ENCODE peak calls at places on chromosome 20, in seven cellular contexts. One of them, this sample, is unnamed.
A peak's percentile ranks its signal among the peaks of the same experiment; 100 is the strongest.

GRCh38 chr20:18394363-18394762 is 72.5 kb downstream of the DZANK1 start:
- DNase-seq in KG1: no peak
- DNase-seq in naive thymus-derived CD4-positive, alpha-beta T cell: no peak
- DNase-seq in iPS-NIHi11: peak; percentile 62
- DNase-seq in pancreas: no peak
- DNase-seq in fibroblast of the conjunctiva: no peak
- DNase-seq in iris pigment epithelial cell: no peak
- DNase-seq in this sample: no peak

GRCh38 chr20:31606928-31607639 is 2.0 kb downstream of the ID1 start:
- DNase-seq in naive thymus-derived CD4-positive, alpha-beta T cell: no peak
- DNase-seq in pancreas: no peak
- DNase-seq in fibroblast of the conjunctiva: peak; percentile 73
- DNase-seq in iPS-NIHi11: no peak
- DNase-seq in iris pigment epithelial cell: peak; percentile 79
- DNase-seq in KG1: no peak
- DNase-seq in this sample: no peak

GRCh38 chr20:20480689-20481088 is 112.8 kb downstream of the INSM1 start:
- DNase-seq in KG1: no peak
- DNase-seq in iPS-NIHi11: no peak
- DNase-seq in iris pigment epithelial cell: peak; percentile 94
- DNase-seq in naive thymus-derived CD4-positive, alpha-beta T cell: no peak
- DNase-seq in pancreas: no peak
- DNase-seq in fibroblast of the conjunctiva: peak; percentile 81
- DNase-seq in this sample: no peak

GRCh38 chr20:11556410-11556809 is 361.3 kb upstream of the BTBD3 start:
- DNase-seq in iris pigment epithelial cell: no peak
- DNase-seq in pancreas: no peak
- DNase-seq in KG1: no peak
- DNase-seq in fibroblast of the conjunctiva: no peak
- DNase-seq in naive thymus-derived CD4-positive, alpha-beta T cell: no peak
- DNase-seq in iPS-NIHi11: no peak
- DNase-seq in this sample: no peak

GRCh38 chr20:58634818-58635665 is 16.0 kb upstream of the STX16 start:
- DNase-seq in iris pigment epithelial cell: no peak
- DNase-seq in fibroblast of the conjunctiva: no peak
- DNase-seq in iPS-NIHi11: no peak
- DNase-seq in naive thymus-derived CD4-positive, alpha-beta T cell: no peak
- DNase-seq in pancreas: no peak
- DNase-seq in KG1: no peak
- DNase-seq in this sample: no peak

GRCh38 chr20:48180039-48180438 is 394.8 kb upstream of the SULF2 start:
- DNase-seq in KG1: no peak
- DNase-seq in naive thymus-derived CD4-positive, alpha-beta T cell: no peak
- DNase-seq in iPS-NIHi11: no peak
- DNase-seq in pancreas: no peak
- DNase-seq in iris pigment epithelial cell: peak; percentile 71
- DNase-seq in fibroblast of the conjunctiva: no peak
- DNase-seq in this sample: no peak

GRCh38 chr20:62356948-62357667 is 10.0 kb downstream of the LAMA5 start:
- DNase-seq in fibroblast of the conjunctiva: no peak
- DNase-seq in pancreas: peak; percentile 70
- DNase-seq in naive thymus-derived CD4-positive, alpha-beta T cell: no peak
- DNase-seq in KG1: no peak
- DNase-seq in iris pigment epithelial cell: peak; percentile 77
- DNase-seq in iPS-NIHi11: no peak
- DNase-seq in this sample: no peak

GRCh38 chr20:7817286-7817685 is 123.0 kb downstream of the HAO1 start:
- DNase-seq in pancreas: no peak
- DNase-seq in iris pigment epithelial cell: no peak
- DNase-seq in naive thymus-derived CD4-positive, alpha-beta T cell: no peak
- DNase-seq in fibroblast of the conjunctiva: no peak
- DNase-seq in iPS-NIHi11: no peak
- DNase-seq in KG1: no peak
- DNase-seq in this sample: no peak

GRCh38 chr20:40506567-40506966 is 182.5 kb downstream of the MAFB start:
- DNase-seq in naive thymus-derived CD4-positive, alpha-beta T cell: no peak
- DNase-seq in fibroblast of the conjunctiva: peak; percentile 95
- DNase-seq in iPS-NIHi11: peak; percentile 30
- DNase-seq in KG1: peak; percentile 46
- DNase-seq in iris pigment epithelial cell: peak; percentile 98
- DNase-seq in pancreas: peak; percentile 25
- DNase-seq in this sample: peak; percentile 85

GRCh38 chr20:56392282-56393132 is at the start of gene CSTF1:
- DNase-seq in KG1: peak; percentile 98
- DNase-seq in fibroblast of the conjunctiva: peak; percentile 100
- DNase-seq in naive thymus-derived CD4-positive, alpha-beta T cell: peak; percentile 99
- DNase-seq in pancreas: peak; percentile 99
- DNase-seq in iPS-NIHi11: peak; percentile 100
- DNase-seq in iris pigment epithelial cell: peak; percentile 100
- DNase-seq in this sample: peak; percentile 97

GRCh38 chr20:9705722-9706476 is 133.0 kb downstream of the PAK5 start:
- DNase-seq in fibroblast of the conjunctiva: no peak
- DNase-seq in KG1: no peak
- DNase-seq in iPS-NIHi11: no peak
- DNase-seq in iris pigment epithelial cell: no peak
- DNase-seq in pancreas: no peak
- DNase-seq in naive thymus-derived CD4-positive, alpha-beta T cell: no peak
- DNase-seq in this sample: no peak

GRCh38 chr20:44089987-44090674 is 96.9 kb downstream of the JPH2 start:
- DNase-seq in KG1: no peak
- DNase-seq in fibroblast of the conjunctiva: peak; percentile 33
- DNase-seq in pancreas: peak; percentile 44
- DNase-seq in naive thymus-derived CD4-positive, alpha-beta T cell: no peak
- DNase-seq in iPS-NIHi11: peak; percentile 53
- DNase-seq in iris pigment epithelial cell: peak; percentile 85
- DNase-seq in this sample: no peak

GRCh38 chr20:25223179-25223661 is 24.7 kb upstream of the PYGB start:
- DNase-seq in naive thymus-derived CD4-positive, alpha-beta T cell: no peak
- DNase-seq in iris pigment epithelial cell: peak; percentile 98
- DNase-seq in KG1: no peak
- DNase-seq in fibroblast of the conjunctiva: no peak
- DNase-seq in pancreas: no peak
- DNase-seq in iPS-NIHi11: peak; percentile 73
- DNase-seq in this sample: peak; percentile 27

GRCh38 chr20:58078741-58079522 is 149.5 kb downstream of the ANKRD60 start:
- DNase-seq in KG1: no peak
- DNase-seq in pancreas: no peak
- DNase-seq in naive thymus-derived CD4-positive, alpha-beta T cell: no peak
- DNase-seq in fibroblast of the conjunctiva: no peak
- DNase-seq in iPS-NIHi11: no peak
- DNase-seq in iris pigment epithelial cell: peak; percentile 41
- DNase-seq in this sample: no peak

GRCh38 chr20:38278150-38278549 is 17.6 kb upstream of the KIAA1755 start:
- DNase-seq in fibroblast of the conjunctiva: no peak
- DNase-seq in naive thymus-derived CD4-positive, alpha-beta T cell: no peak
- DNase-seq in KG1: no peak
- DNase-seq in iris pigment epithelial cell: peak; percentile 89
- DNase-seq in pancreas: no peak
- DNase-seq in iPS-NIHi11: no peak
- DNase-seq in this sample: no peak

GRCh38 chr20:59055302-59055701 is 12.7 kb upstream of the PRELID3B start:
- DNase-seq in pancreas: no peak
- DNase-seq in fibroblast of the conjunctiva: no peak
- DNase-seq in iPS-NIHi11: no peak
- DNase-seq in naive thymus-derived CD4-positive, alpha-beta T cell: peak; percentile 11
- DNase-seq in KG1: no peak
- DNase-seq in iris pigment epithelial cell: peak; percentile 38
- DNase-seq in this sample: no peak

GRCh38 chr20:47684306-47685080 is 100.8 kb downstream of the SULF2 start:
- DNase-seq in KG1: no peak
- DNase-seq in iPS-NIHi11: no peak
- DNase-seq in naive thymus-derived CD4-positive, alpha-beta T cell: no peak
- DNase-seq in iris pigment epithelial cell: no peak
- DNase-seq in fibroblast of the conjunctiva: no peak
- DNase-seq in pancreas: no peak
- DNase-seq in this sample: no peak

GRCh38 chr20:24382330-24382729 is 87.1 kb upstream of the SYNDIG1 start:
- DNase-seq in pancreas: no peak
- DNase-seq in KG1: no peak
- DNase-seq in fibroblast of the conjunctiva: no peak
- DNase-seq in iris pigment epithelial cell: no peak
- DNase-seq in iPS-NIHi11: no peak
- DNase-seq in naive thymus-derived CD4-positive, alpha-beta T cell: no peak
- DNase-seq in this sample: no peak

GRCh38 chr20:20373046-20373706 is 5.3 kb downstream of the INSM1 start:
- DNase-seq in pancreas: no peak
- DNase-seq in iPS-NIHi11: no peak
- DNase-seq in iris pigment epithelial cell: no peak
- DNase-seq in naive thymus-derived CD4-positive, alpha-beta T cell: no peak
- DNase-seq in KG1: no peak
- DNase-seq in fibroblast of the conjunctiva: no peak
- DNase-seq in this sample: no peak

GRCh38 chr20:44909872-44910689 is at the start of gene PABPC1L:
- DNase-seq in naive thymus-derived CD4-positive, alpha-beta T cell: peak; percentile 70
- DNase-seq in iris pigment epithelial cell: peak; percentile 81
- DNase-seq in iPS-NIHi11: peak; percentile 95
- DNase-seq in fibroblast of the conjunctiva: peak; percentile 17
- DNase-seq in pancreas: peak; percentile 82
- DNase-seq in KG1: peak; percentile 64
- DNase-seq in this sample: no peak

GRCh38 chr20:36439040-36439730 is 102.1 kb upstream of the MYL9 start:
- DNase-seq in naive thymus-derived CD4-positive, alpha-beta T cell: peak; percentile 44
- DNase-seq in iris pigment epithelial cell: peak; percentile 34
- DNase-seq in pancreas: peak; percentile 66
- DNase-seq in KG1: no peak
- DNase-seq in fibroblast of the conjunctiva: peak; percentile 33
- DNase-seq in iPS-NIHi11: peak; percentile 86
- DNase-seq in this sample: no peak

GRCh38 chr20:47521059-47521808 is 19.5 kb downstream of the NCOA3 start:
- DNase-seq in pancreas: no peak
- DNase-seq in naive thymus-derived CD4-positive, alpha-beta T cell: no peak
- DNase-seq in KG1: no peak
- DNase-seq in iris pigment epithelial cell: no peak
- DNase-seq in fibroblast of the conjunctiva: no peak
- DNase-seq in iPS-NIHi11: no peak
- DNase-seq in this sample: no peak

GRCh38 chr20:41180599-41181333 is 43.4 kb downstream of the PLCG1 start:
- DNase-seq in fibroblast of the conjunctiva: no peak
- DNase-seq in pancreas: no peak
- DNase-seq in iris pigment epithelial cell: no peak
- DNase-seq in naive thymus-derived CD4-positive, alpha-beta T cell: no peak
- DNase-seq in KG1: no peak
- DNase-seq in iPS-NIHi11: no peak
- DNase-seq in this sample: no peak

GRCh38 chr20:59253325-59253724 is 47.1 kb upstream of the EDN3 start:
- DNase-seq in iPS-NIHi11: no peak
- DNase-seq in naive thymus-derived CD4-positive, alpha-beta T cell: peak; percentile 65
- DNase-seq in iris pigment epithelial cell: no peak
- DNase-seq in fibroblast of the conjunctiva: no peak
- DNase-seq in pancreas: no peak
- DNase-seq in KG1: peak; percentile 82
- DNase-seq in this sample: peak; percentile 64

GRCh38 chr20:32004963-32005362 is 5.3 kb upstream of the CCM2L start:
- DNase-seq in fibroblast of the conjunctiva: no peak
- DNase-seq in KG1: no peak
- DNase-seq in iris pigment epithelial cell: peak; percentile 55
- DNase-seq in naive thymus-derived CD4-positive, alpha-beta T cell: no peak
- DNase-seq in pancreas: no peak
- DNase-seq in iPS-NIHi11: no peak
- DNase-seq in this sample: no peak

GRCh38 chr20:39885975-39886649 is 802.9 kb downstream of the MAFB start:
- DNase-seq in pancreas: peak; percentile 30
- DNase-seq in fibroblast of the conjunctiva: peak; percentile 75
- DNase-seq in naive thymus-derived CD4-positive, alpha-beta T cell: no peak
- DNase-seq in iPS-NIHi11: peak; percentile 50
- DNase-seq in iris pigment epithelial cell: peak; percentile 67
- DNase-seq in KG1: peak; percentile 40
- DNase-seq in this sample: no peak

GRCh38 chr20:19269737-19270325 is 57.4 kb downstream of the SLC24A3 start:
- DNase-seq in pancreas: no peak
- DNase-seq in naive thymus-derived CD4-positive, alpha-beta T cell: no peak
- DNase-seq in iPS-NIHi11: no peak
- DNase-seq in iris pigment epithelial cell: peak; percentile 75
- DNase-seq in fibroblast of the conjunctiva: peak; percentile 47
- DNase-seq in KG1: no peak
- DNase-seq in this sample: no peak

GRCh38 chr20:53599039-53599362 is 5.4 kb upstream of the ZNF217 start:
- DNase-seq in fibroblast of the conjunctiva: no peak
- DNase-seq in naive thymus-derived CD4-positive, alpha-beta T cell: no peak
- DNase-seq in KG1: no peak
- DNase-seq in iris pigment epithelial cell: no peak
- DNase-seq in iPS-NIHi11: no peak
- DNase-seq in pancreas: no peak
- DNase-seq in this sample: no peak